ENCODE peak calls at places on chromosomes 11 and 22, in nine cellular contexts. One of them, this sample, is unnamed.

GRCh38 chr11:70595452-70595851 is 197.1 kb downstream of the CTTN start:
- DNase-seq in skeletal muscle cell: no peak
- DNase-seq in BJ: no peak
- DNase-seq in T-helper 1 cell: no peak
- DNase-seq in brain microvascular endothelial cell: no peak
- DNase-seq in G401: no peak
- DNase-seq in upper lobe of right lung: no peak
- DNase-seq in NB4: peak
- DNase-seq in stimulated activated CD4-positive, alpha-beta T cell treated with anti-CD3 and anti-CD28 coated beads, Interleukin-4, amount 100 ng/mL, for 1 hour: no peak
- DNase-seq in this sample: no peak

GRCh38 chr22:30413001-30413400 is 12.6 kb upstream of the MTFP1 start:
- DNase-seq in T-helper 1 cell: no peak
- DNase-seq in skeletal muscle cell: no peak
- DNase-seq in upper lobe of right lung: no peak
- DNase-seq in NB4: no peak
- DNase-seq in G401: no peak
- DNase-seq in brain microvascular endothelial cell: no peak
- DNase-seq in stimulated activated CD4-positive, alpha-beta T cell treated with anti-CD3 and anti-CD28 coated beads, Interleukin-4, amount 100 ng/mL, for 1 hour: no peak
- DNase-seq in BJ: no peak
- DNase-seq in this sample: no peak

GRCh38 chr22:25564320-25564978 is at the start of gene GRK3:
- DNase-seq in brain microvascular endothelial cell: peak
- DNase-seq in NB4: peak
- DNase-seq in skeletal muscle cell: no peak
- DNase-seq in G401: peak
- DNase-seq in upper lobe of right lung: peak
- DNase-seq in T-helper 1 cell: peak
- DNase-seq in stimulated activated CD4-positive, alpha-beta T cell treated with anti-CD3 and anti-CD28 coated beads, Interleukin-4, amount 100 ng/mL, for 1 hour: peak
- DNase-seq in BJ: no peak
- DNase-seq in this sample: peak

GRCh38 chr11:117815262-117815803 is 9.2 kb downstream of the FXYD2 start:
- DNase-seq in NB4: peak
- DNase-seq in stimulated activated CD4-positive, alpha-beta T cell treated with anti-CD3 and anti-CD28 coated beads, Interleukin-4, amount 100 ng/mL, for 1 hour: peak
- DNase-seq in BJ: no peak
- DNase-seq in G401: no peak
- DNase-seq in upper lobe of right lung: no peak
- DNase-seq in brain microvascular endothelial cell: no peak
- DNase-seq in skeletal muscle cell: no peak
- DNase-seq in T-helper 1 cell: peak
- DNase-seq in this sample: no peak

GRCh38 chr22:40531951-40532900 is 104.3 kb downstream of the MRTFA start:
- DNase-seq in brain microvascular endothelial cell: no peak
- DNase-seq in upper lobe of right lung: no peak
- DNase-seq in NB4: no peak
- DNase-seq in G401: peak
- DNase-seq in skeletal muscle cell: no peak
- DNase-seq in BJ: no peak
- DNase-seq in T-helper 1 cell: no peak
- DNase-seq in stimulated activated CD4-positive, alpha-beta T cell treated with anti-CD3 and anti-CD28 coated beads, Interleukin-4, amount 100 ng/mL, for 1 hour: no peak
- DNase-seq in this sample: no peak

GRCh38 chr22:43714104-43714503 is 98.0 kb downstream of the EFCAB6 start:
- DNase-seq in upper lobe of right lung: no peak
- DNase-seq in stimulated activated CD4-positive, alpha-beta T cell treated with anti-CD3 and anti-CD28 coated beads, Interleukin-4, amount 100 ng/mL, for 1 hour: no peak
- DNase-seq in G401: no peak
- DNase-seq in T-helper 1 cell: no peak
- DNase-seq in brain microvascular endothelial cell: no peak
- DNase-seq in NB4: no peak
- DNase-seq in BJ: no peak
- DNase-seq in skeletal muscle cell: no peak
- DNase-seq in this sample: no peak

GRCh38 chr11:110433393-110434333 is 3.9 kb downstream of the FDX1 start:
- DNase-seq in G401: peak
- DNase-seq in skeletal muscle cell: no peak
- DNase-seq in upper lobe of right lung: no peak
- DNase-seq in brain microvascular endothelial cell: no peak
- DNase-seq in BJ: no peak
- DNase-seq in NB4: peak
- DNase-seq in T-helper 1 cell: no peak
- DNase-seq in stimulated activated CD4-positive, alpha-beta T cell treated with anti-CD3 and anti-CD28 coated beads, Interleukin-4, amount 100 ng/mL, for 1 hour: no peak
- DNase-seq in this sample: peak

GRCh38 chr11:119062779-119063178 is 4.8 kb upstream of the VPS11 start:
- DNase-seq in T-helper 1 cell: no peak
- DNase-seq in NB4: no peak
- DNase-seq in brain microvascular endothelial cell: peak
- DNase-seq in skeletal muscle cell: no peak
- DNase-seq in stimulated activated CD4-positive, alpha-beta T cell treated with anti-CD3 and anti-CD28 coated beads, Interleukin-4, amount 100 ng/mL, for 1 hour: no peak
- DNase-seq in G401: no peak
- DNase-seq in upper lobe of right lung: no peak
- DNase-seq in BJ: no peak
- DNase-seq in this sample: no peak

GRCh38 chr11:126155402-126156187 is 55.9 kb downstream of the RPUSD4 start:
- DNase-seq in skeletal muscle cell: no peak
- DNase-seq in stimulated activated CD4-positive, alpha-beta T cell treated with anti-CD3 and anti-CD28 coated beads, Interleukin-4, amount 100 ng/mL, for 1 hour: no peak
- DNase-seq in T-helper 1 cell: no peak
- DNase-seq in NB4: no peak
- DNase-seq in G401: no peak
- DNase-seq in brain microvascular endothelial cell: no peak
- DNase-seq in BJ: no peak
- DNase-seq in upper lobe of right lung: no peak
- DNase-seq in this sample: no peak

GRCh38 chr11:96339704-96340554 is 3.1 kb downstream of the MAML2 start:
- DNase-seq in brain microvascular endothelial cell: no peak
- DNase-seq in G401: peak
- DNase-seq in BJ: no peak
- DNase-seq in skeletal muscle cell: no peak
- DNase-seq in stimulated activated CD4-positive, alpha-beta T cell treated with anti-CD3 and anti-CD28 coated beads, Interleukin-4, amount 100 ng/mL, for 1 hour: peak
- DNase-seq in upper lobe of right lung: no peak
- DNase-seq in T-helper 1 cell: no peak
- DNase-seq in NB4: no peak
- DNase-seq in this sample: no peak

GRCh38 chr11:111977141-111978027 is 40.2 kb downstream of the DIXDC1 start:
- DNase-seq in G401: peak
- DNase-seq in brain microvascular endothelial cell: peak
- DNase-seq in BJ: no peak
- DNase-seq in NB4: no peak
- DNase-seq in skeletal muscle cell: no peak
- DNase-seq in T-helper 1 cell: peak
- DNase-seq in upper lobe of right lung: peak
- DNase-seq in stimulated activated CD4-positive, alpha-beta T cell treated with anti-CD3 and anti-CD28 coated beads, Interleukin-4, amount 100 ng/mL, for 1 hour: peak
- DNase-seq in this sample: peak

GRCh38 chr22:38067771-38068360 is 10.7 kb downstream of the PICK1 start:
- DNase-seq in upper lobe of right lung: no peak
- DNase-seq in NB4: peak
- DNase-seq in skeletal muscle cell: no peak
- DNase-seq in G401: no peak
- DNase-seq in stimulated activated CD4-positive, alpha-beta T cell treated with anti-CD3 and anti-CD28 coated beads, Interleukin-4, amount 100 ng/mL, for 1 hour: no peak
- DNase-seq in T-helper 1 cell: no peak
- DNase-seq in BJ: no peak
- DNase-seq in brain microvascular endothelial cell: no peak
- DNase-seq in this sample: no peak

GRCh38 chr22:49959782-49960158 is 802 bp upstream of the PIM3 start:
- DNase-seq in NB4: no peak
- DNase-seq in T-helper 1 cell: no peak
- DNase-seq in stimulated activated CD4-positive, alpha-beta T cell treated with anti-CD3 and anti-CD28 coated beads, Interleukin-4, amount 100 ng/mL, for 1 hour: peak
- DNase-seq in brain microvascular endothelial cell: no peak
- DNase-seq in G401: no peak
- DNase-seq in skeletal muscle cell: no peak
- DNase-seq in BJ: no peak
- DNase-seq in upper lobe of right lung: no peak
- DNase-seq in this sample: no peak

GRCh38 chr11:2267871-2268825 is 2.2 kb downstream of the ASCL2 start:
- DNase-seq in BJ: no peak
- DNase-seq in skeletal muscle cell: no peak
- DNase-seq in stimulated activated CD4-positive, alpha-beta T cell treated with anti-CD3 and anti-CD28 coated beads, Interleukin-4, amount 100 ng/mL, for 1 hour: no peak
- DNase-seq in NB4: no peak
- DNase-seq in brain microvascular endothelial cell: no peak
- DNase-seq in G401: no peak
- DNase-seq in upper lobe of right lung: no peak
- DNase-seq in T-helper 1 cell: no peak
- DNase-seq in this sample: no peak

GRCh38 chr11:416757-417621 is 2.2 kb upstream of the SIGIRR start:
- DNase-seq in BJ: no peak
- DNase-seq in upper lobe of right lung: peak
- DNase-seq in NB4: peak
- DNase-seq in T-helper 1 cell: peak
- DNase-seq in stimulated activated CD4-positive, alpha-beta T cell treated with anti-CD3 and anti-CD28 coated beads, Interleukin-4, amount 100 ng/mL, for 1 hour: peak
- DNase-seq in skeletal muscle cell: no peak
- DNase-seq in G401: no peak
- DNase-seq in brain microvascular endothelial cell: no peak
- DNase-seq in this sample: peak

GRCh38 chr22:33557836-33558235 is 362.4 kb downstream of the LARGE1 start:
- DNase-seq in stimulated activated CD4-positive, alpha-beta T cell treated with anti-CD3 and anti-CD28 coated beads, Interleukin-4, amount 100 ng/mL, for 1 hour: no peak
- DNase-seq in skeletal muscle cell: no peak
- DNase-seq in upper lobe of right lung: no peak
- DNase-seq in brain microvascular endothelial cell: no peak
- DNase-seq in BJ: no peak
- DNase-seq in T-helper 1 cell: no peak
- DNase-seq in G401: no peak
- DNase-seq in NB4: no peak
- DNase-seq in this sample: no peak

GRCh38 chr11:33721291-33721840 is 14.9 kb downstream of the CD59 start:
- DNase-seq in upper lobe of right lung: no peak
- DNase-seq in BJ: no peak
- DNase-seq in G401: peak
- DNase-seq in stimulated activated CD4-positive, alpha-beta T cell treated with anti-CD3 and anti-CD28 coated beads, Interleukin-4, amount 100 ng/mL, for 1 hour: no peak
- DNase-seq in brain microvascular endothelial cell: peak
- DNase-seq in T-helper 1 cell: no peak
- DNase-seq in skeletal muscle cell: no peak
- DNase-seq in NB4: no peak
- DNase-seq in this sample: no peak